ENCODE peak calls at places on chromosomes 7 and 10, in four cellular contexts. D is H9, I is endothelial cell of umbilical vein, J is mesenchymal stem cell. Z is an unnamed sample.
A peak's percentile ranks its signal among the peaks of the same experiment; 100 is the strongest.

GRCh38 chr7:141698247-141699015 is 3.5 kb downstream of the DENND11 start:
- DNase-seq in J (no peak), I (no peak), D (no peak), Z (no peak)

GRCh38 chr10:109166935-109167334 is 756.4 kb downstream of the XPNPEP1 start:
- DNase-seq in D (no peak), J (peak; percentile 13), I (no peak), Z (no peak)

GRCh38 chr7:122896509-122896908 is 10.2 kb upstream of the CADPS2 start:
- DNase-seq in D (no peak), J (no peak), I (no peak), Z (no peak)

GRCh38 chr7:157010588-157011332 is at the start of gene MNX1:
- DNase-seq in J (no peak), I (no peak), D (peak; percentile 87), Z (peak; percentile 88)

GRCh38 chr10:3672220-3672619 is 112.8 kb downstream of the KLF6 start:
- DNase-seq in D (no peak), J (no peak), I (no peak), Z (no peak)

GRCh38 chr10:119502214-119502613 is 40.3 kb downstream of the RGS10 start:
- DNase-seq in D (no peak), I (no peak), J (no peak), Z (no peak)

GRCh38 chr10:114404171-114405010 is at the start of gene AFAP1L2:
- DNase-seq in J (no peak), I (no peak), D (peak; percentile 58), Z (peak; percentile 71)

GRCh38 chr7:83947260-83947659 is 247.3 kb downstream of the SEMA3A start:
- DNase-seq in D (peak; percentile 71), J (no peak), I (no peak), Z (no peak)

GRCh38 chr10:12018438-12019342 is 23.9 kb downstream of the UPF2 start:
- DNase-seq in D (no peak), I (no peak), J (peak; percentile 22), Z (no peak)

GRCh38 chr10:42970451-42971250 is 106.2 kb upstream of the RET start:
- DNase-seq in J (no peak), D (peak; percentile 22), I (no peak), Z (peak; percentile 11)

GRCh38 chr10:106278385-106278784 is 886.1 kb downstream of the SORCS1 start:
- DNase-seq in J (no peak), I (no peak), D (no peak), Z (no peak)

GRCh38 chr10:373516-374309 is 238.5 kb downstream of the ZMYND11 start:
- DNase-seq in I (peak; percentile 31), D (no peak), J (peak; percentile 79), Z (no peak)

GRCh38 chr10:108336836-108337235 is 1172.3 kb upstream of the SORCS1 start:
- DNase-seq in D (no peak), J (no peak), I (no peak), Z (no peak)

GRCh38 chr10:127228195-127228785 is 31.9 kb upstream of the INSYN2A start:
- DNase-seq in J (no peak), D (no peak), I (no peak), Z (no peak)

GRCh38 chr10:58781873-58782488 is 269.3 kb downstream of the BICC1 start:
- DNase-seq in J (peak; percentile 57), D (no peak), I (peak; percentile 32), Z (no peak)

GRCh38 chr10:115827650-115828049 is 445.4 kb downstream of the GFRA1 start:
- DNase-seq in D (no peak), I (no peak), J (peak; percentile 33), Z (no peak)

GRCh38 chr10:78644550-78644949 is 424.2 kb upstream of the ZMIZ1 start:
- DNase-seq in J (no peak), I (no peak), D (no peak), Z (no peak)

GRCh38 chr10:59465089-59465488 is 102.7 kb upstream of the FAM13C start:
- DNase-seq in I (no peak), D (no peak), J (peak; percentile 27), Z (no peak)

DNA sequence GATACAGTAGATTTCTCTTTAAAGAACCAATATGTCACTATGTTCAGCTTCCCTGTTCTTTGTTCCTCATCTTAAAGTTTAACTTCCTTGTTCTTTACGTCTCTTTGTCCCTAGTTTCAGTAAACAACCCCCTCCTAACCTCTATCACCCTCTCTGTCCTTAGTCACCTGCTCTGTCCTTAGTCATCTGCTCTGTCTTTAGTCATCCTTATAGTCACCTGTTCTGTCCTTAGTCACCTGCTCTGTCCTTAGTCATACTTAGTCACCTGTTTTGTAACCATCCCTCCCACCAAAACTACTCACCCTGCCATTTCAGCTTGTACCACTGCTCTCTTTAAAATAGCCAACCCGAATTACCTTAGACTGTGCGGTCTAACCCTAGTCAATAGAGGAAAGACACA is 144.5 kb upstream of the TMEM106B start:
- DNase-seq in D (no peak), I (no peak), J (no peak), Z (no peak)
- H3K9ac ChIP-seq in D (no peak overlapping the region), I (no peak overlapping the region), J (no peak overlapping the region), Z (no peak overlapping the region)

DNA sequence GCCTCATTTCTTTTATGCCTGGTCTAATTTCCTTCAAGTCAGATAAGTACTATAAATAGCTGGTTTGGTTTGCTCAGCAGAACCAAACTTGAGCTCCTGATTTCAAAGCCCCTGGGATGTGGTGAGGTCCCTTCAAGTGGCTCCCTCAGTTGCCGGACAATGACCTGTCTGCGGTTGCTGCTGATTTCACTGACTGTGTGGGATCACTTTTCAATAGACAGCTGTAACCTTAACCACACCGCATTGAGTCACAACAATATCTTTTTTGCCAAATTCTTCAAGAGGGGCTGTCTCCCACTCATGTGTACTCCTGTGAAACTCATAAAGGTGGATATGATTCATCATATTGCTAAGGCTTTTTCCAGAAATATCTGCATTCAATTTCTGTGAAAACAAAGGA is 23.1 kb upstream of the ITGA8 start:
- DNase-seq in J (no peak), I (no peak), D (no peak), Z (no peak)
- H3K9ac ChIP-seq in J (no peak overlapping the region), I (no peak overlapping the region), D (no peak overlapping the region), Z (no peak overlapping the region)

GRCh38 chr7:151726875-151727578 is 149.9 kb downstream of the PRKAG2 start:
- DNase-seq in D (no peak), I (no peak), J (no peak), Z (no peak)
- H3K9ac ChIP-seq in D (no peak overlapping the region), I (no peak overlapping the region), J (peak overlapping the region; percentile 80), Z (no peak overlapping the region)

DNA sequence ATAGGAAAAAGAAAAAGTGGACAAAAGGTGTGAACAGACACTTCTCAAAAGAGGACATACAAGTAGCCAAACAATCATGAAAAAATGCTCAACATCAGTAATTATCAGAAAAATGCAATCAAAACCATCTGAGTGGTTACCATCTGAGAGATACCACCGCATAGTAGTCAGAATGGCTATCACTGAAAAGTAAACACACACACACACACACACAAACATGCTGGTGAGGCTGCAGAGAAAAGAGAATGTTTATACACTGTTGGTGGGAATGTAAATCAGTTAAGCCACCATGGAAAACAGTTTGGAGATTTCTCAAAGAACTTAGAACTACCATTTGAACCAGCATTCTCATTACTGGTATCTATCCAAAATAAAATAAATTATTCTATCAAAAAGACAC is 145.7 kb downstream of the CYP26A1 start:
- DNase-seq in J (peak; percentile 85), D (no peak), I (no peak), Z (no peak)
- H3K9ac ChIP-seq in J (no peak overlapping the region), D (no peak overlapping the region), I (no peak overlapping the region), Z (no peak overlapping the region)

GRCh38 chr10:32937824-32938482 is 20.1 kb downstream of the ITGB1 start:
- DNase-seq in D (no peak), I (peak; percentile 60), J (peak; percentile 76), Z (no peak)
- H3K9ac ChIP-seq in D (no peak overlapping the region), I (no peak overlapping the region), J (peak overlapping the region; percentile 37), Z (no peak overlapping the region)

GRCh38 chr7:23055582-23056178 is 41.8 kb upstream of the HYCC1 start:
- DNase-seq in J (peak; percentile 71), I (peak; percentile 76), D (peak; percentile 40), Z (peak; percentile 55)

GRCh38 chr7:23061327-23061726 is 44.3 kb upstream of the KLHL7 start:
- DNase-seq in D (no peak), J (no peak), I (no peak), Z (no peak)

GRCh38 chr7:23062452-23062851 is 43.1 kb upstream of the KLHL7 start:
- DNase-seq in D (no peak), J (no peak), I (no peak), Z (no peak)

GRCh38 chr7:23058412-23059096 is 44.6 kb upstream of the HYCC1 start:
- DNase-seq in I (no peak), J (no peak), D (no peak), Z (no peak)
- H3K9ac ChIP-seq in I (no peak overlapping the region), J (peak overlapping the region; percentile 70), D (no peak overlapping the region), Z (no peak overlapping the region)

GRCh38 chr10:22325272-22325947 is 4.5 kb downstream of the BMI1 start:
- DNase-seq in D (peak; percentile 86), I (peak; percentile 62), J (peak; percentile 70), Z (peak; percentile 66)

GRCh38 chr10:22324413-22324812 is 3.5 kb downstream of the BMI1 start:
- DNase-seq in D (no peak), J (peak; percentile 7), I (no peak), Z (no peak)

GRCh38 chr10:22325948-22326702 is 5.2 kb downstream of the BMI1 start:
- DNase-seq in J (no peak), D (no peak), I (no peak), Z (no peak)

GRCh38 chr10:22323538-22324305 is 2.8 kb downstream of the BMI1 start:
- DNase-seq in J (no peak), D (no peak), I (no peak), Z (no peak)

DNA sequence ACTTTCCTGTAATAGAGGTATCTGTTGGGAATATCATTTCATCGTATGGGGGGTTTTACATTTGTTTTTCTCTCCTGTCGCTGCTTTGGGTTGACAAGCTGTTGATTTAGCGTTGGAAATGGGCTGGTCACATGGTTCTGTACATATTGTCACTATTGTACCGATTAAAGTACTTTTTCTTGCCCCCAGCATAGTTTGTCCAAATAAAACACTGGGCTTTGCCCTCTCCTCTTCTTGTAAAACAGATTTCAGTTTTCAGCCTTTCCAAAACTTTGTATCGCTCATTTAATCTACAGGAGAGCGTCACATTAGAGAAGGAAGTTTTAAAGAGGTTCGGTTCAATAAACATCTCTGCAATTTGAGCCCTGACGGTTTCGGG is 4.0 kb downstream of the BMI1 start:
- DNase-seq in J (no peak), D (no peak), I (no peak), Z (no peak)
- H3K9ac ChIP-seq in J (peak overlapping the region; percentile 87), D (no peak overlapping the region), I (peak overlapping the region; percentile 44), Z (no peak overlapping the region)

DNA sequence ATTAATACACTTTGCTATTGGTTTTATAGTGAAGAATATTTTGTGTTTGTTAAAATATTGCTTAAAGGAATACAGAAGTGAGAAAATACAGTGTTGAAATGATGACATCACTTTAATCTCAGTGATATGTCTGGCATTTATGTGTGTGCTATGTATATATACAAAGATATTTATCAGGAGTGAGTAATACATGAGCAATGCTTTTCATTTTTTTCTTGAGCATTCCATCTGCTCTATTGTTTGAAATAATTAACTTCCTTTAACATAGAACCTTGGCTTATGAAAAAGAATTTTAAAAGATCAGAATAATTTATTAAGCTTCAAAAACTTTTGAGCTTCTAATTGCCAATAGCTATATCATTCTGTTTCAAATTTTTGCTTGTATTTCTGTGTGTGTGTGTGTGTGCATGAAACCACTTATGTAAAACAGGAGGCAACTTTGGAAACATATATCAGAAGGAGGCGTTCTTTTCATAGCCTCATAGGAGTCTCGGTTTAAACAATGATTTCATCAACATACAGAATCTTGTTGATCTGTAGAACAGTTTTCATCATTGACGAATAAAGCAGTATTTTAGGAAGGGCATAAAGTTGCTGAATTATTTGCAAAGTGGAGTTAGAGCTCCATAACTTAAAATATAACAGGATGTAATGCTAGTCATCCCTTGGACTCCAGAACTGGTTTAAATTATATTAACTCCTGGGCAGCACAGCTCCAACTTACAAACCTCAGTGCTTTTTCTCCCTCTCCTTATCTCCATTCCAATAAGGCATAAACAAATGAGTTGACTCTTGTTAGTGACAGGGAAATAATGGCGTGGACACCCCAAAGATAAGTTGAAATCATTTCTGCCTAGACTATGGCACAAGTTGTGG is 228.4 kb upstream of the DGKB start:
- DNase-seq in J (peak; percentile 62), D (no peak), I (peak; percentile 86), Z (no peak)
- H3K9ac ChIP-seq in J (no peak overlapping the region), D (no peak overlapping the region), I (peak overlapping the region; percentile 91), Z (no peak overlapping the region)